ENCODE peak calls at places on chromosomes 1 and 21, in four cellular contexts. B is foreskin melanocyte, G is WTC11, K is caudate nucleus. Z is an unnamed sample.

GRCh38 chr21:34195365-34195764 is 122.0 kb downstream of the MRPS6 start:
- DNase-seq in G (peak), K (no peak), B (no peak), Z (no peak)

GRCh38 chr1:81801834-81802531 is 1.2 kb downstream of the ADGRL2 start:
- DNase-seq in G (peak), K (no peak), B (peak), Z (no peak)

GRCh38 chr1:209655832-209656231 is 3.6 kb upstream of the LAMB3 start:
- DNase-seq in B (no peak), G (no peak), K (no peak), Z (no peak)

GRCh38 chr1:86708923-86709322 is 4.5 kb downstream of the SH3GLB1 start:
- DNase-seq in K (no peak), B (no peak), G (no peak), Z (no peak)

GRCh38 chr1:208238710-208239517 is 5.3 kb downstream of the PLXNA2 start:
- DNase-seq in K (no peak), G (peak), B (no peak), Z (peak)

GRCh38 chr1:19206947-19207346 is 3.1 kb downstream of the UBR4 start:
- DNase-seq in K (no peak), G (no peak), B (no peak), Z (no peak)

GRCh38 chr1:29638281-29638680 is 402.0 kb downstream of the PTPRU start:
- DNase-seq in B (no peak), G (no peak), K (no peak), Z (no peak)

GRCh38 chr21:28781602-28782274 is 210.9 kb downstream of the LTN1 start:
- DNase-seq in G (no peak), B (no peak), K (no peak), Z (peak)

GRCh38 chr1:19858894-19859293 is 23.3 kb upstream of the OTUD3 start:
- DNase-seq in K (no peak), B (no peak), G (no peak), Z (no peak)

GRCh38 chr1:77680173-77680572 is 2.3 kb downstream of the ZZZ3 start:
- DNase-seq in B (no peak), K (no peak), G (no peak), Z (no peak)

GRCh38 chr1:206909167-206909882 is 12.1 kb downstream of the IL24 start:
- DNase-seq in G (peak), B (no peak), K (no peak), Z (no peak)

GRCh38 chr1:227916655-227917054 is 31.1 kb downstream of the WNT9A start:
- DNase-seq in B (no peak), K (no peak), G (no peak), Z (no peak)

GRCh38 chr1:228348708-228349467 is 57.7 kb downstream of the TRIM11 start:
- DNase-seq in G (no peak), K (no peak), B (no peak), Z (no peak)

GRCh38 chr1:79790950-79791349 is 784.4 kb upstream of the ADGRL4 start:
- DNase-seq in K (no peak), B (no peak), G (no peak), Z (no peak)

GRCh38 chr1:240999826-241000225 is 357.2 kb downstream of the RGS7 start:
- DNase-seq in B (no peak), G (no peak), K (no peak), Z (no peak)

GRCh38 chr1:25906644-25907300 is 553 bp upstream of the STMN1 start:
- DNase-seq in B (no peak), K (no peak), G (peak), Z (no peak)

GRCh38 chr1:109392788-109393580 is 4.7 kb downstream of the SORT1 start:
- DNase-seq in K (peak), G (no peak), B (peak), Z (peak)

GRCh38 chr1:176225911-176226310 is 18.8 kb upstream of the COP1 start:
- DNase-seq in B (no peak), G (no peak), K (no peak), Z (no peak)

GRCh38 chr1:145751491-145752021 is 32.3 kb downstream of the CD160 start:
- DNase-seq in G (no peak), B (peak), K (no peak), Z (peak)